ENCODE peak calls at places on chromosomes 13 and 19, in six cellular contexts. I, W, T, X, V and A are unnamed samples.

GRCh38 chr19:34380639-34381241 is 15.7 kb downstream of the GPI start:
- DNase-seq in T (no peak), W (no peak), I (no peak), X (no peak), V (no peak), A (no peak)

GRCh38 chr13:106373304-106373988 is 162.0 kb downstream of the EFNB2 start:
- DNase-seq in I (no peak), T (no peak), W (no peak), V (no peak), X (no peak), A (no peak)

GRCh38 chr13:86907116-86907515 is 764.1 kb upstream of the SLITRK5 start:
- DNase-seq in I (no peak), V (no peak), W (no peak), T (no peak), X (no peak), A (no peak)

GRCh38 chr19:7705387-7706187 is 3.7 kb upstream of the FCER2 start:
- DNase-seq in I (no peak), X (peak; percentile 90), W (no peak), T (no peak), V (no peak), A (no peak)

GRCh38 chr13:111907341-111907880 is 159.5 kb upstream of the SOX1 start:
- DNase-seq in T (no peak), V (no peak), W (no peak), X (peak; percentile 58), I (no peak), A (no peak)

GRCh38 chr19:55165952-55166529 is 372 bp downstream of the DNAAF3 start:
- DNase-seq in I (peak; percentile 74), V (peak; percentile 94), W (peak; percentile 84), X (no peak), T (no peak), A (peak; percentile 78)

GRCh38 chr13:36526897-36527296 is 94.6 kb downstream of the CCNA1 start:
- DNase-seq in I (no peak), V (no peak), T (no peak), X (no peak), W (no peak), A (no peak)

GRCh38 chr13:48181482-48182145 is 51.4 kb upstream of the ITM2B start:
- DNase-seq in T (no peak), X (no peak), I (no peak), W (no peak), V (no peak), A (no peak)

GRCh38 chr13:94657167-94657566 is 55.2 kb downstream of the SOX21 start:
- DNase-seq in X (no peak), I (peak; percentile 31), T (no peak), V (no peak), W (peak; percentile 31), A (no peak)

GRCh38 chr19:48746738-48747575 is at the start of gene IZUMO1:
- DNase-seq in I (peak; percentile 67), T (peak; percentile 67), X (peak; percentile 91), W (peak; percentile 95), V (no peak), A (peak; percentile 86)

GRCh38 chr13:93289047-93289446 is 62.4 kb downstream of the GPC6 start:
- DNase-seq in T (no peak), X (no peak), W (no peak), V (no peak), I (no peak), A (no peak)

DNA sequence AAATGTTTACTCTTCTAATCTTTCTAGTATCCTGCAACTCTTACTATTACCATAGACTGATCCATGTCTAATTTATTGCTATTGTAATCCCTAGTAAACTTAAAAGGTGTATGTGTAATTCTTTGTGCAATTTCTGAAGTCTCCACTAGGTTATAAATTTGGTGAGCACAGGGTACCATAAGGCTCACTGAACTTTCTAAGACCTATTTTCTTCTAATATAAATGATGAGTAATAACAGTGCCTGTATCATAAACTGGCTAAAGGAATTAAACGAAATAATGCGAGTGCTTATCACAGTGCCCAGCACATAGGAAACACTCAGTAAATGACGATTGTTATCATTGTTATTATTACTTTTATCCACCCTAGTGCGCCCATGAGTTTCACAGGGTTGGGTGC is 119.1 kb downstream of the KLF12 start:
- DNase-seq in V (no peak), T (no peak), X (no peak), I (no peak), W (peak; percentile 20), A (no peak)
- TF ChIP-seq CTCF in V (no peak), T (no peak), X (no peak), I (no peak), W (peak; percentile 30), A (peak; percentile 31)

DNA sequence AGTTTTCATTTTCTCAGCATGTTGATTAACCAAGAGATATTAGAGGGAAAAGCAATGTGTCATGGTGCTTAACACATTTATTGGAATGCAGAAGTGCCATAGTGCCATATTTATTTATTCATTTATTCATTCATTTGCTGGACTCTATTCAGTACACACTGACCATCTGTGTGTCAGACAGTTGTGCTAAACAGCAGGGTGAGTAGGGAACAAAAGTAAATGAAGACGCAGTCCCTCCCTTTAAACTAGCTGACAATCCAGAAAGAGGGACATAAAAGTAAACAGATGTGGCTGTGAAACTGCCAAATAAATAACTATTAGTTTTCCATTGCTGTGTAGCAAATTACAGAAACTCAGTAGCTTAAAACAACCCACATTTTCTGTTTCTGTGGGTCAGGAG is 323.7 kb downstream of the MTUS2 start:
- DNase-seq in V (no peak), T (no peak), X (no peak), W (no peak), I (peak; percentile 4), A (no peak)
- TF ChIP-seq CTCF in V (no peak), T (no peak), X (no peak), W (no peak), I (no peak), A (no peak)

DNA sequence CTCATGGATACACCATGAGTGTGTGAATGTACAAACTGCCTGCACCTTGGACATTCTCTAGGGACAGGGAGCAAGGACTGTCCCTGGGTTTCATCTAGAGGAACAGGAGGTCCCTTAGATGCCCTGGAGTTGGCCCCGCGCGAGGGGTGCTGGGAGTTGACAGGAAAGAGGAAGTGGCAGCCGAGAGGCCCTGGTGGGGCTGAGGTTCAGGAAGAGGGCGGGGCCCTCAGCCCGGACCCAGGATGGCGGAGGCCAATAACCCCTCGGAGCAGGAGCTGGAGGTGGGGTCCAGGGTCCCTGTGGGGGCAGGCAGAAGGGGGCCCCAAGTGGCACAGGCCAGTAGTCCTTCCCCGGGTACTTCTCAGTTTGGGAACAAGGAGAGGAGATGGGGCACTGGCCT is 6.9 kb downstream of the PKN1 start:
- DNase-seq in V (no peak), W (no peak), I (no peak), T (no peak), X (peak; percentile 93), A (no peak)
- TF ChIP-seq CTCF in V (no peak), W (no peak), I (no peak), T (no peak), X (no peak), A (no peak)

GRCh38 chr19:13057147-13057572 is 45.5 kb downstream of the LYL1 start:
- DNase-seq in V (no peak), X (no peak), I (no peak), T (no peak), W (no peak), A (no peak)

GRCh38 chr19:13057744-13058143 is 44.9 kb downstream of the LYL1 start:
- DNase-seq in X (no peak), I (no peak), W (peak; percentile 51), V (no peak), T (no peak), A (peak; percentile 67)

GRCh38 chr19:13060964-13061927 is 41.4 kb downstream of the LYL1 start:
- DNase-seq in I (peak; percentile 61), V (peak; percentile 80), T (peak; percentile 80), X (peak; percentile 97), W (peak; percentile 78), A (peak; percentile 68)

GRCh38 chr19:13060233-13060963 is 42.3 kb downstream of the LYL1 start:
- DNase-seq in I (no peak), T (peak; percentile 63), X (no peak), W (peak; percentile 19), V (peak; percentile 45), A (no peak)

DNA sequence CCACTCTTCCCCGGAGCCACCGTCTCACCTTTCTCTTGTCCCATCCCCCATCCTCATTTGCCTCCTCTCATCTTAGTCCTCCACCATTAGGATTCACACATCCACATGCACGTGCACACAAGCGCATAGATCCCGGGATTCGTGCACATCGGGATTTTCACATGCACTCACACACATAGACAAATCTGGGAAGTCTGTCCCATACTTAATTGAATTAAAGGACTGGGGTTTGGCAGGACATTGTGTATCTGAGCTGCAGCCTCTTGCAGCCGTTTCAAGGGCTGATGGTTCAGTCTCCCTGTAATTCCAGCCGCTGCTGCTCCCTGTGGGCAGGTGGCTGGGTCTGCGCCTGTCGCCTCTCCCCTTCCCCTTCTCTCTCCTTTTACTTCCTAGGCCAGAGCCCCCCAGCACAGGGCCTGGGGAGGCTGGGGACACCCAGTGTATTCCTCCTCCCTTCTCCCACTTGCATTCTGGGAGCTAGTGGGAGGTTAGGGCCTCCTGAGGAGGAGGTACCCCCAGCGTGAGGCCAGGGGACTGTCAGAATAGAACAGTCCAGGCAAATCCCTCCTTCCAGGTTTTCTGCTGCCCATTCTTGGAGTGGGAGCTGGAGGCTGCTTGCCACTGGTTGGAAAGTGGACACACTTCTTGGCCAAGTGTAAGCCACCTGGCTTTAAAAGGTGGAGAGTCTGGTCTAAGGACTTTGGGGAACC is 43.6 kb downstream of the LYL1 start:
- DNase-seq in X (no peak), W (no peak), V (no peak), T (no peak), I (no peak), A (no peak)
- TF ChIP-seq CTCF in X (no peak), W (no peak), V (no peak), T (no peak), I (peak; percentile 31), A (no peak)